ENCODE peak calls at places on chromosomes 6 and 20, in six cellular contexts. U is cardiac muscle cell; E is ascending aorta; I is uterus; W is lower leg skin; O is CD8-positive, alpha-beta T cell. Z is an unnamed sample.

GRCh38 chr6:83247471-83247870 is 54.3 kb downstream of the RWDD2A start:
- DNase-seq in W (no peak), U (no peak), O (no peak), E (no peak), I (no peak), Z (no peak)

GRCh38 chr6:2215342-2215741 is 30.1 kb downstream of the GMDS start:
- DNase-seq in W (no peak), E (no peak), U (no peak), O (no peak), I (no peak), Z (no peak)

GRCh38 chr6:148559848-148560433 is 186.9 kb upstream of the UST start:
- DNase-seq in O (peak; percentile 63), W (peak; percentile 94), U (peak; percentile 87), I (peak; percentile 60), E (no peak), Z (no peak)

GRCh38 chr6:47551670-47552069 is 74.1 kb downstream of the CD2AP start:
- DNase-seq in E (no peak), I (no peak), O (no peak), U (no peak), W (no peak), Z (no peak)

GRCh38 chr6:28656715-28657114 is 131.0 kb downstream of the GPX5 start:
- DNase-seq in U (no peak), E (no peak), W (no peak), O (no peak), I (no peak), Z (no peak)

GRCh38 chr20:925516-925915 is 9.4 kb upstream of the ANGPT4 start:
- DNase-seq in E (no peak), I (no peak), W (no peak), U (no peak), O (no peak), Z (no peak)

GRCh38 chr6:24659547-24659946 is 7.2 kb downstream of the TDP2 start:
- DNase-seq in O (no peak), I (no peak), U (no peak), E (no peak), W (no peak), Z (no peak)

GRCh38 chr6:44332585-44332984 is 9.9 kb upstream of the SPATS1 start:
- DNase-seq in E (no peak), U (no peak), W (no peak), O (no peak), I (no peak), Z (no peak)

GRCh38 chr6:135438907-135439535 is 58.5 kb downstream of the AHI1 start:
- DNase-seq in U (peak; percentile 27), W (no peak), E (no peak), I (no peak), O (no peak), Z (peak; percentile 13)

GRCh38 chr20:35952480-35953410 is 1.6 kb downstream of the SCAND1 start:
- DNase-seq in W (peak; percentile 58), O (no peak), I (no peak), U (peak; percentile 38), E (no peak), Z (no peak)

GRCh38 chr6:92541457-92542060 is 877.8 kb downstream of the EPHA7 start:
- DNase-seq in E (no peak), U (no peak), I (no peak), O (no peak), W (no peak), Z (no peak)

GRCh38 chr6:168179133-168179532 is 100.1 kb upstream of the FRMD1 start:
- DNase-seq in U (no peak), E (no peak), W (peak; percentile 78), I (peak; percentile 16), O (no peak), Z (no peak)

GRCh38 chr6:170034294-170034693 is 256.6 kb downstream of the DLL1 start:
- DNase-seq in U (no peak), E (no peak), I (no peak), W (peak; percentile 72), O (no peak), Z (no peak)

GRCh38 chr6:129675669-129676472 is 34.1 kb downstream of the ARHGAP18 start:
- DNase-seq in I (no peak), E (no peak), O (no peak), W (no peak), U (no peak), Z (no peak)

GRCh38 chr20:19771031-19771430 is 13.0 kb downstream of the RIN2 start:
- DNase-seq in I (no peak), O (no peak), U (no peak), W (no peak), E (no peak), Z (no peak)

GRCh38 chr6:20703049-20703448 is 168.8 kb downstream of the CDKAL1 start:
- DNase-seq in W (no peak), I (no peak), O (no peak), U (no peak), E (no peak), Z (no peak)

GRCh38 chr6:105372862-105373182 is 30.1 kb downstream of the PREP start:
- DNase-seq in I (no peak), W (no peak), O (no peak), U (no peak), E (no peak), Z (no peak)

GRCh38 chr6:152893187-152893586 is 89.7 kb downstream of the FBXO5 start:
- DNase-seq in E (no peak), W (no peak), U (no peak), O (no peak), I (no peak), Z (no peak)

GRCh38 chr6:133595076-133595868 is 293.6 kb upstream of the TCF21 start:
- DNase-seq in U (no peak), O (no peak), W (no peak), I (no peak), E (no peak), Z (no peak)

GRCh38 chr6:122223251-122223650 is 176.2 kb upstream of the HSF2 start:
- DNase-seq in E (no peak), O (no peak), I (no peak), U (no peak), W (no peak), Z (no peak)

DNA sequence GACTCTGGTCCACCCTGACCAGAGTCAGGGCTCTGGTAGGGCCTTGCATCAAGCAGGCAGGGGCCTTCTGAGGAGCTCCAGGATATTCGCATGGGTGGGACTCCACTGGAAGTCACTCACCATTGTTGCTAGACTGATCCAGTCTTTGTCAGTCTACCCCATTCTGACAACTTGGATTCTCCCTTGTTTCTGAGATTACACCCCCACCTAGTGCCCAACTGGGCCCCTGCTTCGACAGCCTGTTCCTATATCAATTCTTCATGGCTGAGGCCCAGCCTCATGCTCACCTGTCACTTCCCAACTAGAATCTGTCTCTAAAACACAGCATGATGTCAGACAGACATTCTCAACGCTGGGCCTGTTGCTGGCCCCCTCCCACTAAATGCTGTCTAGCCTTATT is 5.2 kb downstream of the SLC35D3 start:
- DNase-seq in W (no peak), E (no peak), U (no peak), O (no peak), I (no peak), Z (no peak)
- TF ChIP-seq CTCF in W (no peak), E (peak; percentile 17), U (peak; percentile 34), O (no peak), I (peak; percentile 19), Z (peak; percentile 53)

GRCh38 chr6:158706369-158706982 is 56.6 kb downstream of the SYTL3 start:
- DNase-seq in W (peak; percentile 88), O (no peak), E (no peak), U (peak; percentile 66), I (peak; percentile 74), Z (no peak)
- TF ChIP-seq CTCF in W (no peak), O (no peak), E (peak; percentile 57), U (peak; percentile 74), I (peak; percentile 61), Z (no peak)

DNA sequence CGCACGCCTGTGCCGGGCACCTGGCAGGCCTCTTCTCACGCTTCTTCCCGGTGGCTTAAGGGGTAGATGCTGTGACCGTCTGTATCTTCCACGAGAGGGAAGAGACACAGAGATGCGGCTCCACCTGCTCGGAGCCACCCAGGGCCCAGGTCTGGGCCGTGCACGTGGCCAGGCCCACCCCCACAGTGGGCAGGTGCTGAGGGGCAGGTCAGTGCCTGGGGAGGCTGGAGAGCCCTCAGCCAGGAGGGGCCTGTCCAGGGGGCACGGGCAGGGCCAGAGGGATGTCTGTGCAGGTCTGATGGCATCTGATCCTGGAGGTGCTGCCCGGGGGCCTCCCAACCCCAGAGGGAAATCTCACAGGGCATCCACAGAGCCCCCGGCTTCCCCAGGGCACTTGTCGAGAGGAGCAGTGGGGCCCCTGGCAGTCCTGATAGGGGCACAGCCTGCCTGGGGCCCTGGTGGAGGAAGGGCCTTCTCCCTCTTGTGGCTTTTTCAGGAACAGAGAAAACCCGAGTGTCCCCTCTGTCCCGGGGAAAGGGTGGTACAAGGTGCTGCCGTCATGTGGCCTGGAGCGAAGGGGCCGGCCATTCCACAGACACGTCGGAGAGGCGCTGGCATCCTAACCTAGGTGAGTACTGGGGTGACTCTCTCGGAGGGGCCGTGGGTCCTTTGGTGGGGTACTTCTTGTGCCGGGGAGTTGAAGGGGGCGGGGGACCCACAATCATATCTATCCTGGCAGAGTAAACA is 50.2 kb upstream of the CHRNA4 start:
- DNase-seq in O (no peak), I (no peak), W (no peak), U (no peak), E (no peak), Z (no peak)
- TF ChIP-seq CTCF in O (no peak), I (no peak), W (no peak), U (no peak), E (no peak), Z (no peak)

DNA sequence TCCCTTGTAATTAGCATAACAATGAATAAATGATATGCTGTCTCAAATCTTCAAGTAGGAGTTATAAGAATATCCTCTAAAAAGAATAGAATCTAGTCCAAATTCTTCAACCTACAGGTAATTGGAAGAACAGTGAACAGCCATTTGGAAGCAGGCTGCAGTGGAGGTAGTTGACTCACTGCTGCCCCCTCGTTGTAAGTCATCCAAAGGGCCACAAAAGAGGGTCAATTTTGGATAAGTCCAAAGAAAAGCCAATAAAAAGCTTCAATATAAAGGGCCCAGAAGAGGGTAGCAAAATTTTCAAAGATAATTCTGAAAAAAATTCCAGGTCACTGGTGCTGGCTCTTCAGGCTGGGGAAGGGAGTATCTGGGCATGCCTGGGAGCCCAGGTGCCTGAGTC is 60.8 kb upstream of the SSTR4 start:
- DNase-seq in I (no peak), W (no peak), E (no peak), O (no peak), U (peak; percentile 10), Z (no peak)
- TF ChIP-seq CTCF in I (no peak), W (no peak), E (peak; percentile 21), O (no peak), U (peak; percentile 74), Z (peak; percentile 47)

GRCh38 chr6:131574686-131575085 is 1.7 kb downstream of the ARG1 start:
- DNase-seq in U (no peak), I (no peak), E (no peak), O (no peak), W (no peak), Z (no peak)

GRCh38 chr6:131575834-131576478 is 2.9 kb downstream of the ARG1 start:
- DNase-seq in U (no peak), O (no peak), I (no peak), E (no peak), W (no peak), Z (no peak)

GRCh38 chr6:131572686-131573415 is at the start of gene ARG1:
- DNase-seq in O (no peak), U (no peak), E (no peak), W (no peak), I (no peak), Z (no peak)

DNA sequence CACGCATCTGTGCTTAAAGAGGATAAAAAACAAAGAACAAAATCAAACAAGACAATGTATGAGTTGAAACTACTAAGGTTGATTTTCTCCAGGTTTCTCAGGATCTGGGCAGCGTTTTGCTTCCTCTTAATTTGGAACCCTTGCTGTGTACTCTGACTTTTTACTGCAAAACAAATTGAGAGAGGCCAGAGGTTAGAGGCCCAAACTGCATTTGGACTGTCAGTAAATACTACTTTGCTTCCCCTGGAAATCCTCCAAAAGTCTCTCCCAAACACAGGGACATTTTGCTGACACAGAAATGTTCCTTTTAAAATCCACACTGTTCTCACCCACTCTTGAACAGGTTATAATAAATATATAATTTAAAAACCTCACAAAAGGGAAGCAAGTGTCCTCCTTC is 1.1 kb downstream of the ARG1 start:
- DNase-seq in O (no peak), U (no peak), I (no peak), E (no peak), W (no peak), Z (no peak)
- TF ChIP-seq CTCF in O (no peak), U (no peak), I (no peak), E (no peak), W (no peak), Z (no peak)